ENCODE peak calls at places on chromosome 10, in four cellular contexts. One of them, this sample, is unnamed. For H3K4me1, the result is how much of the 10 kb centered on the place peaks cover.

GRCh38 chr10:28668363-28669226 is 8.7 kb upstream of the BAMBI start:
- DNase-seq in fibroblast of lung: peak
- DNase-seq in lung: peak
- DNase-seq in heart right ventricle: no peak
- DNase-seq in this sample: peak

GRCh38 chr10:132606536-132607316 is 69.1 kb downstream of the INPP5A start:
- DNase-seq in fibroblast of lung: peak
- DNase-seq in lung: no peak
- DNase-seq in heart right ventricle: peak
- DNase-seq in this sample: peak

GRCh38 chr10:3080608-3081007 is 13.3 kb downstream of the PFKP start:
- DNase-seq in fibroblast of lung: no peak
- DNase-seq in lung: no peak
- DNase-seq in heart right ventricle: no peak
- DNase-seq in this sample: no peak

GRCh38 chr10:69449841-69450240 is 1.4 kb upstream of the TSPAN15 start:
- DNase-seq in heart right ventricle: peak
- DNase-seq in fibroblast of lung: no peak
- DNase-seq in lung: peak
- DNase-seq in this sample: peak

GRCh38 chr10:61897671-61898434 is 3.6 kb upstream of the ARID5B start:
- DNase-seq in lung: peak
- DNase-seq in fibroblast of lung: peak
- DNase-seq in heart right ventricle: peak
- DNase-seq in this sample: no peak

GRCh38 chr10:17026686-17027485 is 102.7 kb downstream of the CUBN start:
- DNase-seq in lung: no peak
- DNase-seq in heart right ventricle: no peak
- DNase-seq in fibroblast of lung: peak
- DNase-seq in this sample: no peak

GRCh38 chr10:127872871-127873600 is 19.7 kb downstream of the CLRN3 start:
- DNase-seq in heart right ventricle: no peak
- DNase-seq in lung: no peak
- DNase-seq in fibroblast of lung: no peak
- DNase-seq in this sample: no peak

GRCh38 chr10:14570800-14571199 is 203.9 kb downstream of the FAM107B start:
- DNase-seq in fibroblast of lung: no peak
- DNase-seq in heart right ventricle: no peak
- DNase-seq in lung: no peak
- DNase-seq in this sample: no peak

GRCh38 chr10:43284341-43284910 is 17.6 kb upstream of the RASGEF1A start:
- DNase-seq in heart right ventricle: no peak
- DNase-seq in lung: no peak
- DNase-seq in fibroblast of lung: no peak
- DNase-seq in this sample: no peak

GRCh38 chr10:110648743-110649651 is 4.9 kb downstream of the RBM20 start:
- DNase-seq in fibroblast of lung: no peak
- DNase-seq in heart right ventricle: no peak
- DNase-seq in lung: no peak
- DNase-seq in this sample: no peak

GRCh38 chr10:46228076-46229071 is 58.4 kb upstream of the ANTXRL start:
- DNase-seq in heart right ventricle: peak
- DNase-seq in fibroblast of lung: peak
- DNase-seq in lung: peak
- DNase-seq in this sample: peak
- H3K27ac ChIP-seq in heart right ventricle: no peak
- H3K27ac ChIP-seq in fibroblast of lung: no peak
- H3K27ac ChIP-seq in lung: no peak
- H3K27ac ChIP-seq in this sample: no peak

DNA sequence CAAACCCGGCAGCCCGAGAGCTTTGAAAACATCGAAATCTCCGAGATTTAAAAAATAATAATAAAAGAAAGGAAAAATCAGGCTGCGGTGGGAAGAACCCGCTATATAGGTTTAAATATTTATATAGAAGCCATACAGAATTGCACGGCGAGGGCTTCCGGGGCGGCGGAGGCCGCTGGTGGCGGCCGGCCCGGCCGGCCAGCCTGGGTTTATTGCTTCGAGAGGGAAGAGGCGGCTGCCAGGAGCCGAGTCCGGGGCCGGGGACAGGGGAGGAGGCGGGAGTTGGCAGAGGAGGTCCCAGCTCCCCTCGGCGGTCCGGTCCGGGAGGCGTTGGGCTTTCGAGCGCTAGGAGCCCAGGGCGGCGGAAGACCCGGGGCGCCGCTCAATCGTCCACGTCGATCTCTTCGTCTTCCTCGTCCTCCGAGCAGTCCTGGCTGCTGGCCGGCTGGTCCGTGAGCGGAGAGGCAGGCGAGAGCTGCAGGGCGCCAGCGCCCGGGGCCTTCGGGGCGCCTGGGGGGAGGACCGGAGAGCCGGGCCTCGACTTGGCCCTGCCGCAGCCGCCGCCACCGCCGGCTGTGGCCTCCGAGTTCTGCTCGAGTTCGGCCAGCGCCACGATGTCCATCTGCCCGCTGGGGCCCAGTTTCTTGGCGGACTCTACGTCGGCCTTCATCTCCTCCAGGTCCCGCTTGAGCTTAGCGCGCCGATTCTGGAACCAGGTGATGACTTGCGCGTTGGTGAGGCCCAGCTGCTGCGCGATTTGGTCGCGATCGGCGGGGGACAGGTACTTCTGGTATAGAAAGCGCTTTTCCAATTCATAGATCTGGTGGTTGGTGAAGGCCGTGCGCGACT is 2.2 kb downstream of the LBX1 start:
- DNase-seq in heart right ventricle: no peak
- DNase-seq in fibroblast of lung: no peak
- DNase-seq in lung: no peak
- DNase-seq in this sample: no peak
- H3K4me1 ChIP-seq in heart right ventricle: half or more
- H3K4me1 ChIP-seq in fibroblast of lung: under half
- H3K4me1 ChIP-seq in lung: under half
- H3K4me1 ChIP-seq in this sample: half or more

DNA sequence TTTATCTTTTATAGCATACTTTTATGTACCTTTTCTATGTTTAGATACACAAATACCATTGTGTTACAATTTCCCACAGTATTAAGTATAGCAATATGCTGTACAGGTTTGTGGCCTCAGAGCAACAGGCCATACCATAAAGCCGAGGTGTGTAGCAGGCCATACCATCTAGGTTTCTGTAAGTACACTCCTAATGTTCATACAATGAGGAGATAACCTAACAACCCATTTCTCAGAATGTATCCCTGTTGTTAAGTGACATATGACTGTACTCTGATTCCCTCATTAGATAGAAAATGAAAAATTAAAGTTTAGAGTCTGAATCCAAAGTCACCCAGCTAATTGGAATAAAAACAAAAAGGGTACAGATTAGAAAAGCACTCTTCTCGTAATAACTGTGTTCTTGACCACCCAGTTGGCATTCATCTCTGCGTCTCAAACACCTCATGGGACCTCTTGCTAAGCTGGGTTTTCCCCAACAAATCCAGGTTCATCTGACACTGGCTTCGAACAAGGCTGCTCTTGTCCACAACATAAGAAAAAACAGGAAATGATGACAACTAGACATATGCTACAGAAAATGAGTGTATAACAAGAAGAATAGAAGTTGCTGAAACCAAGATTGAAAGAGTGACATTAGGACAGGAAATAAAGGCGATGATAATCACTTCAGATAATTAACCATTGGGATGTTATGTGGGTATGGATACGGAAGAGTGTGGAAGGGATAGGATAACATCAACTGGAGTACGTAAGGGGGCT is 1.4 kb downstream of the NDUFB8 start:
- DNase-seq in heart right ventricle: no peak
- DNase-seq in lung: no peak
- DNase-seq in fibroblast of lung: no peak
- DNase-seq in this sample: no peak
- H3K27ac ChIP-seq in heart right ventricle: peak
- H3K27ac ChIP-seq in lung: no peak
- H3K27ac ChIP-seq in fibroblast of lung: peak
- H3K27ac ChIP-seq in this sample: no peak

GRCh38 chr10:76433161-76434005 is 1002.0 kb downstream of the LRMDA start:
- DNase-seq in heart right ventricle: peak
- DNase-seq in fibroblast of lung: no peak
- DNase-seq in lung: peak
- DNase-seq in this sample: no peak
- H3K4me1 ChIP-seq in heart right ventricle: half or more
- H3K4me1 ChIP-seq in fibroblast of lung: under half
- H3K4me1 ChIP-seq in lung: under half
- H3K4me1 ChIP-seq in this sample: under half

DNA sequence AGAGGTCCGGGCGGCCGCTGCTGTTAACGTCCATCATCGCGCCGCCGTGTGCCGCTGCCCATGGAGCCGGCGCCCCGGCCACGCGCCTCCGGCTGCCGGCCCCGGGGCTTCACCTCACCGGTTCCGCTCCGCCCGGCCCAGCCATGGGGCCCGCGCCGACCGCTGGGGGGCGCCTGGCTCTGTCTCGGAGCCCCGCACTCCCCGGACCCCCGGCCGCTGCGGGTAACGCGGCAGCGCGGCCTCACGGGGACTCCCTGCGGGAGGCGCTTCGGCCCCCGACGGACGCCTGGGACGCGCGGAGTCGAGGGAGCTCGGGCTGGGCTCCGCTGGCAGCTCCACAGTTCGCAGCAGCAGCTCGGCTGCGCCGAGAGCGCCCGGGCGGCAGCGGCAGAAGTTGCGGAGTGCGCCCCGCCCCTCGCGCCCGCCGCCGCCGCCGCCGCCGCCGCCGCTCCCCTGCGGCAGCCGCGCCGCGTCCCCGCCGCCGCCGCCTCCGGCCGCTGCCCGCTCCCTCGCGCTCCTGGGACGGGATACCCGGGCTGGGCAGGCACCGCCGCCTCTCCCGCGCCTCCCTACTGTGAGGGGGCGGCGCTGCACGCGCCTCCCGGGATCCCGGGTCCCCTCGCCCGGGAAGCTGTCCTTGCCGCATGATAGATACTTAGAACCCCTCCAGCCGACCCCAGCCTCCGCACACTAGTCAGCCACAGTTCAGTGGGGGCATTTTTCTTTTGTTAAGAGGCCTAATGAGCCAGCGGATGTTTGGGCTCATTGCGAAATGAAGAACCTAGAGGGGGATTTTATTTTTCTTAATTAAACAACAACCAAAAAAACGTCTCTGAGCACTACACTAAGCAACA is at the start of gene HTR7:
- DNase-seq in lung: peak
- DNase-seq in fibroblast of lung: peak
- DNase-seq in heart right ventricle: peak
- DNase-seq in this sample: peak
- H3K27ac ChIP-seq in lung: no peak
- H3K27ac ChIP-seq in fibroblast of lung: peak
- H3K27ac ChIP-seq in heart right ventricle: peak
- H3K27ac ChIP-seq in this sample: peak

GRCh38 chr10:15720635-15721310 is 1.1 kb upstream of the ITGA8 start:
- DNase-seq in heart right ventricle: no peak
- DNase-seq in fibroblast of lung: no peak
- DNase-seq in lung: no peak
- DNase-seq in this sample: no peak
- H3K4me1 ChIP-seq in heart right ventricle: under half
- H3K4me1 ChIP-seq in fibroblast of lung: under half
- H3K4me1 ChIP-seq in lung: under half
- H3K4me1 ChIP-seq in this sample: under half

This sample was measured in tibial artery.